ENCODE peak calls at places on chromosomes 6 and 20, in five cellular contexts. P is aorta, R is sciatic nerve, B is GM10248, Z is Panc1. Q is an unnamed sample.

GRCh38 chr20:62539208-62539607 is 63.4 kb upstream of the GATA5 start:
- DNase-seq in Z (no peak), B (no peak), R (no peak), P (no peak), Q (no peak)

GRCh38 chr20:43537921-43538854 is 20.6 kb upstream of the SGK2 start:
- DNase-seq in R (peak), P (peak), Z (peak), B (peak), Q (peak)

GRCh38 chr6:72416744-72417143 is 205.1 kb upstream of the KCNQ5 start:
- DNase-seq in P (no peak), Z (no peak), R (no peak), B (no peak), Q (no peak)

GRCh38 chr6:56757585-56757984 is 114.9 kb upstream of the DST start:
- DNase-seq in P (no peak), R (no peak), B (no peak), Z (peak), Q (no peak)

GRCh38 chr6:116200619-116201249 is 53.1 kb downstream of the TSPYL4 start:
- DNase-seq in B (no peak), Z (no peak), R (no peak), P (no peak), Q (no peak)

GRCh38 chr6:21264288-21264818 is 329.2 kb upstream of the SOX4 start:
- DNase-seq in P (no peak), B (no peak), R (no peak), Z (no peak), Q (no peak)

GRCh38 chr6:21384211-21384610 is 209.3 kb upstream of the SOX4 start:
- DNase-seq in P (no peak), R (no peak), B (no peak), Z (no peak), Q (no peak)

GRCh38 chr6:42045538-42046460 is 4.5 kb upstream of the TAF8 start:
- DNase-seq in B (peak), Z (no peak), P (peak), R (peak), Q (no peak)

GRCh38 chr6:131950767-131951575 is at the start of gene CCN2:
- DNase-seq in Z (peak), R (peak), B (peak), P (peak), Q (peak)

GRCh38 chr6:123091896-123092271 is 95.8 kb downstream of the CLVS2 start:
- DNase-seq in P (no peak), B (no peak), Z (peak), R (no peak), Q (no peak)

GRCh38 chr6:155079985-155080452 is 84.9 kb downstream of the TIAM2 start:
- DNase-seq in Z (no peak), B (no peak), P (no peak), R (no peak), Q (no peak)

GRCh38 chr20:8005033-8005432 is 14.5 kb downstream of the TMX4 start:
- DNase-seq in R (no peak), P (no peak), B (no peak), Z (no peak), Q (no peak)

GRCh38 chr20:6086868-6087267 is 33.0 kb upstream of the LRRN4 start:
- DNase-seq in B (no peak), Z (no peak), P (no peak), R (no peak), Q (no peak)

GRCh38 chr6:131769385-131770141 is 38.3 kb upstream of the ENPP1 start:
- DNase-seq in P (no peak), B (no peak), R (no peak), Z (no peak), Q (no peak)

GRCh38 chr6:135572051-135572450 is 74.5 kb upstream of the AHI1 start:
- DNase-seq in R (no peak), Z (no peak), B (no peak), P (no peak), Q (no peak)

GRCh38 chr6:49305010-49305409 is 158.0 kb downstream of the MMUT start:
- DNase-seq in R (no peak), P (no peak), Z (no peak), B (no peak), Q (no peak)

GRCh38 chr6:4281341-4282293 is 146.2 kb upstream of the ECI2 start:
- DNase-seq in R (no peak), Z (no peak), P (no peak), B (peak), Q (peak)

GRCh38 chr6:1613631-1614447 is 4.1 kb downstream of the FOXC1 start:
- DNase-seq in Z (no peak), R (no peak), P (peak), B (no peak), Q (no peak)

GRCh38 chr6:131951576-131952230 is 531 bp upstream of the CCN2 start:
- DNase-seq in P (no peak), Z (no peak), R (no peak), B (no peak), Q (no peak)

GRCh38 chr20:63189322-63189642 is 26.6 kb downstream of the YTHDF1 start:
- DNase-seq in R (no peak), Z (no peak), P (no peak), B (no peak), Q (no peak)

GRCh38 chr6:166999145-166999844 is at the start of gene CEP43:
- DNase-seq in Z (peak), B (peak), R (peak), P (peak), Q (peak)

GRCh38 chr6:36805917-36806316 is 33.3 kb downstream of the CPNE5 start:
- DNase-seq in R (no peak), B (no peak), Z (no peak), P (no peak), Q (no peak)

GRCh38 chr20:57794600-57795346 is 85.0 kb upstream of the PMEPA1 start:
- DNase-seq in B (no peak), P (peak), R (no peak), Z (no peak), Q (no peak)

GRCh38 chr6:44452725-44453124 is 65.2 kb downstream of the CDC5L start:
- DNase-seq in R (no peak), B (no peak), Z (no peak), P (no peak), Q (no peak)

Q was measured in GM12891.